ENCODE peak calls at places on chromosome 18, in seven cellular contexts. Z is prostate gland, P is heart left ventricle, G is tibial nerve, J is NB4, H is testis, O is ovary. U is an unnamed sample.

GRCh38 chr18:24964213-24964612 is 387.8 kb downstream of the ZNF521 start:
- DNase-seq in Z (no peak), P (no peak), G (no peak), J (peak), H (no peak), O (no peak), U (no peak)

GRCh38 chr18:70044626-70045025 is 97.0 kb upstream of the CD226 start:
- DNase-seq in Z (no peak), P (no peak), G (no peak), J (peak), H (no peak), O (no peak), U (peak)

GRCh38 chr18:36330435-36331049 is 33.0 kb downstream of the FHOD3 start:
- DNase-seq in Z (no peak), P (no peak), G (no peak), J (no peak), H (no peak), O (no peak), U (peak)

GRCh38 chr18:57807336-57808117 is 4.4 kb upstream of the ATP8B1 start:
- DNase-seq in Z (no peak), P (no peak), G (no peak), J (no peak), H (no peak), O (no peak), U (no peak)

GRCh38 chr18:57627488-57627887 is 5.9 kb upstream of the NARS1 start:
- DNase-seq in Z (no peak), P (no peak), G (no peak), J (no peak), H (no peak), O (no peak), U (no peak)

GRCh38 chr18:11553098-11553940 is 56.1 kb upstream of the SLC35G4 start:
- DNase-seq in Z (peak), P (no peak), G (no peak), J (peak), H (peak), O (no peak), U (peak)

GRCh38 chr18:44309185-44309584 is 371.5 kb upstream of the SETBP1 start:
- DNase-seq in Z (no peak), P (no peak), G (no peak), J (no peak), H (no peak), O (no peak), U (no peak)

GRCh38 chr18:9513971-9514512 is 38.7 kb downstream of the RALBP1 start:
- DNase-seq in Z (no peak), P (no peak), G (no peak), J (no peak), H (no peak), O (no peak), U (no peak)

GRCh38 chr18:11504962-11505361 is 104.4 kb upstream of the SLC35G4 start:
- DNase-seq in Z (no peak), P (no peak), G (no peak), J (peak), H (no peak), O (no peak), U (no peak)

GRCh38 chr18:76518543-76519155 is 23.6 kb upstream of the ZNF516 start:
- DNase-seq in Z (no peak), P (no peak), G (peak), J (peak), H (peak), O (peak), U (peak)

GRCh38 chr18:9868857-9869712 is 16.7 kb upstream of the TXNDC2 start:
- DNase-seq in Z (no peak), P (no peak), G (no peak), J (no peak), H (no peak), O (no peak), U (no peak)

GRCh38 chr18:67367540-67367939 is 149.0 kb downstream of the DSEL start:
- DNase-seq in Z (no peak), P (no peak), G (no peak), J (no peak), H (no peak), O (no peak), U (no peak)

GRCh38 chr18:55422456-55423185 is 165.4 kb downstream of the TCF4 start:
- DNase-seq in Z (no peak), P (peak), G (peak), J (no peak), H (peak), O (peak), U (no peak)

GRCh38 chr18:57052759-57053158 is 94.1 kb upstream of the BOD1L2 start:
- DNase-seq in Z (no peak), P (no peak), G (no peak), J (no peak), H (no peak), O (no peak), U (no peak)

GRCh38 chr18:48805826-48806535 is 144.8 kb downstream of the SMAD7 start:
- DNase-seq in Z (no peak), P (peak), G (no peak), J (no peak), H (peak), O (no peak), U (no peak)

GRCh38 chr18:68725341-68725740 is 10.4 kb upstream of the TMX3 start:
- DNase-seq in Z (no peak), P (no peak), G (no peak), J (no peak), H (no peak), O (no peak), U (no peak)

GRCh38 chr18:74582642-74583041 is 15.0 kb upstream of the ZNF407 start:
- DNase-seq in Z (no peak), P (no peak), G (no peak), J (no peak), H (no peak), O (no peak), U (no peak)

GRCh38 chr18:38047820-38048219 is 482.2 kb upstream of the CELF4 start:
- DNase-seq in Z (no peak), P (no peak), G (no peak), J (no peak), H (no peak), O (no peak), U (no peak)

GRCh38 chr18:24402209-24402785 is 4.7 kb upstream of the OSBPL1A start:
- DNase-seq in Z (no peak), P (no peak), G (no peak), J (peak), H (peak), O (no peak), U (no peak)

GRCh38 chr18:11976882-11977281 is 4.4 kb upstream of the IMPA2 start:
- DNase-seq in Z (no peak), P (no peak), G (no peak), J (no peak), H (no peak), O (no peak), U (no peak)

GRCh38 chr18:35477974-35478373 is 19.8 kb downstream of the INO80C start:
- DNase-seq in Z (no peak), P (no peak), G (no peak), J (no peak), H (no peak), O (no peak), U (no peak)

GRCh38 chr18:43587538-43588153 is 310.4 kb upstream of the SYT4 start:
- DNase-seq in Z (no peak), P (no peak), G (no peak), J (peak), H (peak), O (peak), U (no peak)

GRCh38 chr18:75218064-75218463 is 7.5 kb downstream of the TSHZ1 start:
- DNase-seq in Z (no peak), P (no peak), G (no peak), J (no peak), H (no peak), O (no peak), U (no peak)

GRCh38 chr18:79595876-79596374 is 83.7 kb upstream of the CTDP1 start:
- DNase-seq in Z (no peak), P (peak), G (no peak), J (no peak), H (no peak), O (peak), U (no peak)

GRCh38 chr18:32613821-32614220 is 143.1 kb upstream of the GAREM1 start:
- DNase-seq in Z (no peak), P (no peak), G (no peak), J (no peak), H (no peak), O (no peak), U (no peak)

GRCh38 chr18:52130621-52131020 is 209.4 kb upstream of the DCC start:
- DNase-seq in Z (no peak), P (no peak), G (no peak), J (no peak), H (no peak), O (no peak), U (no peak)

GRCh38 chr18:32057624-32058165 is 34.0 kb upstream of the RNF138 start:
- DNase-seq in Z (no peak), P (no peak), G (no peak), J (peak), H (no peak), O (no peak), U (no peak)

GRCh38 chr18:40993363-40993762 is 961.7 kb upstream of the PIK3C3 start:
- DNase-seq in Z (no peak), P (no peak), G (no peak), J (no peak), H (no peak), O (no peak), U (no peak)

GRCh38 chr18:44679912-44680270 is 797 bp upstream of the SETBP1 start:
- DNase-seq in Z (peak), P (peak), G (peak), J (no peak), H (peak), O (peak), U (peak)

GRCh38 chr18:76620326-76620813 is 125.3 kb upstream of the ZNF516 start:
- DNase-seq in Z (peak), P (peak), G (peak), J (peak), H (peak), O (peak), U (peak)

GRCh38 chr18:77650799-77651385 is 401.2 kb downstream of the GALR1 start:
- DNase-seq in Z (peak), P (peak), G (peak), J (peak), H (peak), O (peak), U (peak)

GRCh38 chr18:3481696-3482210 is 31.8 kb downstream of the TGIF1 start:
- DNase-seq in Z (no peak), P (no peak), G (no peak), J (peak), H (no peak), O (peak), U (no peak)

GRCh38 chr18:67400502-67401117 is 115.9 kb downstream of the DSEL start:
- DNase-seq in Z (no peak), P (no peak), G (no peak), J (no peak), H (no peak), O (no peak), U (no peak)

GRCh38 chr18:45168883-45169585 is 446.2 kb upstream of the SLC14A2 start:
- DNase-seq in Z (no peak), P (no peak), G (no peak), J (peak), H (no peak), O (no peak), U (no peak)

GRCh38 chr18:7566587-7567486 is at the start of gene PTPRM:
- DNase-seq in Z (peak), P (peak), G (peak), J (peak), H (peak), O (peak), U (peak)
- TF ChIP-seq POLR2A in Z (peak), P (peak), G (peak), J (no peak), H (no peak), O (peak), U (peak)

GRCh38 chr18:46842583-46842982 is 74.7 kb downstream of the PIAS2 start:
- DNase-seq in Z (no peak), P (no peak), G (no peak), J (no peak), H (no peak), O (no peak), U (no peak)
- TF ChIP-seq POLR2A in Z (no peak), P (no peak), G (no peak), J (no peak), H (no peak), O (no peak), U (no peak)

DNA sequence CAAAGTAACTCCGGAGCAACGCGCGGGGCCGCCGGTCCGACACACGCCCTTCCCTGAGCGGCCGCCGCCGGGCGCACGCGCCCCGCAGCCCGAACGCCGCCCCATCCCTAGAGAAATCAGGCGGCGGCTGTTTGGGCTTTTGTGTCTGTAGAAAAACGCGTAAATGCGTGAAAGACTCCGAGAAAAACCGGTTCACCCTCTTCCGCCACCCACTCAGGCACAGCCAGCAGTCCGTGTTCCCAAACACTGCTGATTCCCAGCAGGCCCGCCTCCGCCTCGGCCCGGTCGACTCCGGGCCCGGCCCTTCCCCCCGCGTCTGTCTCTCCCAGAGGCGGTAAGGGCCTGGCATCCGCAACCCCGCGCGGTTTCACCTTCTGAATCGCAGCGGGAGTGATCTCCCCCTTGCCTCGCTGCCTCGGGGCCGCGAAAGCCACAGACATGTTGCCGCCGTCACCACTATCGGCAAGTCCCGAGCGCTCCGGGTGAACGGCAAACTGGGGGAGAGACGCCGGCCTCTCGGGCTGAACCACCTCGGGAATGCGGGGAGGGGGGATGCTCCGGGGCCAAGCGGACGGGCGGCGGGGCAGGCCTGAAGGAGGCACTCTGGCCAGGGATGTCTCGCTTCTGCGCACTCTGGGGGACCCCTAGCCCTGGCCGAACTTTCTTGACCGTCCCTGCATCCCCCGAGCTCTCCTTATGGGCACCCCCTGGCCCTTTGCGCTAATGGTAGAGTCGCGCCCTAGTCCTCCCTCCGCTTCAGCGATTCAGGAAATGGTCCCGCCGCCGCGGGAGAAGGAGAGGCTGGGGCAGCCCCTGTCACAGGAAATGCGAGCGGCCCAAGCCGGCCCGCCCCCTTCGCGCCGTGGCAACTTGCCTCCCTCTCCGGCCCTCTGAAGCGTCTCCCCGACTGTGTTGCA is at the start of gene SS18:
- DNase-seq in Z (peak), P (peak), G (peak), J (peak), H (peak), O (peak), U (peak)
- TF ChIP-seq POLR2A in Z (peak), P (peak), G (peak), J (peak), H (peak), O (peak), U (peak)

GRCh38 chr18:713135-713490 is 683 bp upstream of the ENOSF1 start:
- DNase-seq in Z (no peak), P (no peak), G (no peak), J (no peak), H (no peak), O (peak), U (no peak)

GRCh38 chr18:712401-713134 is at the start of gene ENOSF1:
- DNase-seq in Z (peak), P (peak), G (peak), J (peak), H (peak), O (peak), U (peak)

GRCh38 chr18:711330-711692 is 1.1 kb downstream of the ENOSF1 start:
- DNase-seq in Z (no peak), P (no peak), G (no peak), J (no peak), H (no peak), O (no peak), U (no peak)

GRCh38 chr18:710418-711300 is 1.8 kb downstream of the ENOSF1 start:
- DNase-seq in Z (no peak), P (no peak), G (no peak), J (no peak), H (no peak), O (no peak), U (no peak)

GRCh38 chr18:711693-712400 is 583 bp downstream of the ENOSF1 start:
- DNase-seq in Z (peak), P (peak), G (peak), J (peak), H (peak), O (peak), U (peak)
- TF ChIP-seq POLR2A in Z (no peak), P (no peak), G (peak), J (no peak), H (no peak), O (no peak), U (peak)

GRCh38 chr18:22347624-22348511 is 69.8 kb downstream of the CTAGE1 start:
- DNase-seq in Z (peak), P (peak), G (no peak), J (no peak), H (peak), O (peak), U (peak)
- TF ChIP-seq POLR2A in Z (no peak), P (no peak), G (no peak), J (no peak), H (no peak), O (peak), U (no peak)

GRCh38 chr18:59079264-59079972 is 60.3 kb upstream of the SEC11C start:
- DNase-seq in Z (peak), P (no peak), G (no peak), J (no peak), H (no peak), O (no peak), U (no peak)

GRCh38 chr18:59072727-59073421 is 66.8 kb upstream of the SEC11C start:
- DNase-seq in Z (no peak), P (no peak), G (no peak), J (no peak), H (no peak), O (no peak), U (no peak)

GRCh38 chr18:59070181-59070912 is 69.3 kb upstream of the SEC11C start:
- DNase-seq in Z (peak), P (peak), G (peak), J (peak), H (peak), O (peak), U (peak)

GRCh38 chr18:59075923-59076322 is 63.8 kb upstream of the SEC11C start:
- DNase-seq in Z (no peak), P (no peak), G (no peak), J (no peak), H (no peak), O (no peak), U (no peak)
- TF ChIP-seq POLR2A in Z (no peak), P (no peak), G (no peak), J (no peak), H (no peak), O (no peak), U (no peak)

U was measured in adrenal gland.